ENCODE peak calls at places on chromosomes 3 and 15, in four cellular contexts. One of them, this sample, is unnamed.

GRCh38 chr3:130539005-130539404 is 22.0 kb downstream of the COL6A6 start:
- DNase-seq in Panc1: peak
- DNase-seq in H1: peak
- DNase-seq in HCT116: peak
- DNase-seq in this sample: peak

GRCh38 chr3:117036259-117036799 is 326.8 kb downstream of the TUSC7 start:
- DNase-seq in H1: no peak
- DNase-seq in HCT116: no peak
- DNase-seq in Panc1: no peak
- DNase-seq in this sample: no peak

GRCh38 chr3:123880998-123881561 is 3.1 kb downstream of the MYLK start:
- DNase-seq in HCT116: peak
- DNase-seq in H1: no peak
- DNase-seq in Panc1: no peak
- DNase-seq in this sample: no peak

GRCh38 chr15:43520138-43520537 is 2.7 kb downstream of the MAP1A start:
- DNase-seq in HCT116: no peak
- DNase-seq in H1: no peak
- DNase-seq in Panc1: no peak
- DNase-seq in this sample: no peak

GRCh38 chr3:120983841-120984240 is 75.8 kb downstream of the STXBP5L start:
- DNase-seq in H1: no peak
- DNase-seq in HCT116: no peak
- DNase-seq in Panc1: no peak
- DNase-seq in this sample: no peak

GRCh38 chr3:14633819-14634424 is 17.6 kb upstream of the CCDC174 start:
- DNase-seq in Panc1: peak
- DNase-seq in H1: no peak
- DNase-seq in HCT116: peak
- DNase-seq in this sample: peak

GRCh38 chr3:61158152-61158551 is 93.1 kb downstream of the FHIT start:
- DNase-seq in Panc1: no peak
- DNase-seq in HCT116: no peak
- DNase-seq in H1: no peak
- DNase-seq in this sample: no peak

GRCh38 chr3:183584246-183584913 is 28.9 kb upstream of the KLHL6 start:
- DNase-seq in H1: no peak
- DNase-seq in Panc1: no peak
- DNase-seq in HCT116: no peak
- DNase-seq in this sample: no peak

GRCh38 chr15:35991386-35991785 is 445.4 kb upstream of the DPH6 start:
- DNase-seq in H1: no peak
- DNase-seq in Panc1: no peak
- DNase-seq in HCT116: no peak
- DNase-seq in this sample: no peak

GRCh38 chr3:118987466-118987865 is 47.2 kb downstream of the IGSF11 start:
- DNase-seq in Panc1: no peak
- DNase-seq in HCT116: no peak
- DNase-seq in H1: no peak
- DNase-seq in this sample: no peak

GRCh38 chr3:11820540-11821041 is 26.1 kb downstream of the TAMM41 start:
- DNase-seq in Panc1: no peak
- DNase-seq in HCT116: no peak
- DNase-seq in H1: no peak
- DNase-seq in this sample: no peak

GRCh38 chr3:178059836-178060235 is 476.4 kb upstream of the KCNMB2 start:
- DNase-seq in H1: no peak
- DNase-seq in HCT116: no peak
- DNase-seq in Panc1: no peak
- DNase-seq in this sample: no peak

GRCh38 chr15:60580650-60581415 is 101.9 kb upstream of the ICE2 start:
- DNase-seq in H1: no peak
- DNase-seq in HCT116: no peak
- DNase-seq in Panc1: no peak
- DNase-seq in this sample: no peak

GRCh38 chr15:84600331-84600686 is 500 bp upstream of the ZSCAN2 start:
- DNase-seq in H1: no peak
- DNase-seq in Panc1: peak
- DNase-seq in HCT116: peak
- DNase-seq in this sample: peak
- TF ChIP-seq SIN3A in H1: peak
- TF ChIP-seq SIN3A in Panc1: peak
- TF ChIP-seq SIN3A in HCT116: peak
- TF ChIP-seq SIN3A in this sample: peak

DNA sequence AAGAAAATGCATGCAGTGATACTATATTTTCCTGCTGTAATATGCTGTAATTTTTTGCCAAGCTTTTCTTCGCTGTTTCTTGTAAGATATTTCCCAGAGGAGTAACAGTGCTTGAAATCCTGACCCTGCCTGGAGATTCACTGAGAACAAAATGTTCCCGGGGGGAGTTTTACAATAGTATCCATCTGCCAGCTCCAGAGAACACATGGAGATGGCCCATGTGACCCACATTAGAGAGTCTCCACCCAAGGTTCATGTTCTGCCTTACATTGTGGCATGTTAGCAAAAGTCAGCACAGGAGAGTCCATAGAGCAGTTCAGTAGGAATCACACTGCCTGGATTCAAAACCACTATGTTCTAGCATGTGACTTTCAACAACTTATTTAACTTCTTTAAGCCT is 42.4 kb downstream of the TRIM42 start:
- DNase-seq in H1: no peak
- DNase-seq in HCT116: no peak
- DNase-seq in Panc1: no peak
- DNase-seq in this sample: no peak
- TF ChIP-seq SIN3A in H1: no peak
- TF ChIP-seq SIN3A in HCT116: no peak
- TF ChIP-seq SIN3A in Panc1: no peak
- TF ChIP-seq SIN3A in this sample: no peak

DNA sequence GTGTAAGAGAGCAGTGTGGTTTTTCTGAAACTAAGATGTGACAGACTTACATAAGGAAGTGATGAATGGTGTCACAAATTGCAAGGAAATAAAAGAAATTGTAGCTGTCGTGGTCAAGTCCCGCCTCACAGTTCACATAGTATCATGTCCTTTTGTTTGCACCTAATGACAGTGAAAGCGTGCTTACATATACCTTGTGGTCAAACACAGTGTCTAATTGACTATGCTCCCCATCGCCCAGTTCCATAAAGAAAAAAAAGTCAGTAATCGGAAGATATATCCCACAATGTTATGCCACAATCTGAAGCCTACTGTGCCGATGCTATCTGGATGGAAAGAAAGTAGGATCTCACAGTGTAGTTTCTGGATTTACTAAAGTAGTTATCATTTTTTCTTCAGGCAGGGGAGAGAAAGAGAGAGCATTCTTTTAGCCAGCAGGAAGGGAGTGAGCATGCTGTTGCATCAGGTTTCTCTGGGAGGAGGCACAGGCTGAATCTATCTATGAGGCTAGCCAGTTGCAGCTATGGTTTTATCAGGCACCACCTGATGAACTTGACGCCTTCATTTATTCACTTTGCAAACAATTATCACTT is 9.9 kb upstream of the PLSCR1 start:
- DNase-seq in Panc1: no peak
- DNase-seq in HCT116: no peak
- DNase-seq in H1: no peak
- DNase-seq in this sample: no peak
- TF ChIP-seq SIN3A in Panc1: no peak
- TF ChIP-seq SIN3A in HCT116: no peak
- TF ChIP-seq SIN3A in H1: no peak
- TF ChIP-seq SIN3A in this sample: no peak

DNA sequence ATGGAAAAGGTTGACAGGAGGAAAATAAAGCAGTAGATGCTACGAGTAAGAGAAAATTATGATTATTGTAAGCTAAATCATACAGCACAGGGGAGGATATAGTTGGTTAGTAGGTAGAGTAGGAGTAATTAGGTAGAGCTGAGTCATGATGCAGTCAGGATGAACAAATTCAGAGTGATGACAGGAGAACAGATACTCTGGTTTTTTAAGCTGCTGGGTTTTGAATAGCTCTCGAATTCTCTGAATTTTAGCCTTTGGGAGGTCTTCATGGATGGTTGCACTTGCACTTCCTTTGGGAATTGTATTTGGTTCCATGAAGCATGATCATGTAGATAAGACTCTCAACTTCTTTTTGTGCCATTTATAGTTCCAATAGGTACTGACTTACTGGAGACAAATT is 96.2 kb downstream of the ECT2 start:
- DNase-seq in H1: no peak
- DNase-seq in Panc1: no peak
- DNase-seq in HCT116: no peak
- DNase-seq in this sample: no peak
- TF ChIP-seq SIN3A in H1: no peak
- TF ChIP-seq SIN3A in Panc1: no peak
- TF ChIP-seq SIN3A in HCT116: no peak
- TF ChIP-seq SIN3A in this sample: no peak

GRCh38 chr15:79970921-79971434 is at the start of gene BCL2A1:
- DNase-seq in Panc1: peak
- DNase-seq in HCT116: no peak
- DNase-seq in H1: no peak
- DNase-seq in this sample: peak
- TF ChIP-seq SIN3A in Panc1: no peak
- TF ChIP-seq SIN3A in HCT116: no peak
- TF ChIP-seq SIN3A in H1: no peak
- TF ChIP-seq SIN3A in this sample: no peak

GRCh38 chr3:7346364-7346763 is 485.4 kb downstream of the GRM7 start:
- DNase-seq in Panc1: no peak
- DNase-seq in H1: no peak
- DNase-seq in HCT116: no peak
- DNase-seq in this sample: no peak

DNA sequence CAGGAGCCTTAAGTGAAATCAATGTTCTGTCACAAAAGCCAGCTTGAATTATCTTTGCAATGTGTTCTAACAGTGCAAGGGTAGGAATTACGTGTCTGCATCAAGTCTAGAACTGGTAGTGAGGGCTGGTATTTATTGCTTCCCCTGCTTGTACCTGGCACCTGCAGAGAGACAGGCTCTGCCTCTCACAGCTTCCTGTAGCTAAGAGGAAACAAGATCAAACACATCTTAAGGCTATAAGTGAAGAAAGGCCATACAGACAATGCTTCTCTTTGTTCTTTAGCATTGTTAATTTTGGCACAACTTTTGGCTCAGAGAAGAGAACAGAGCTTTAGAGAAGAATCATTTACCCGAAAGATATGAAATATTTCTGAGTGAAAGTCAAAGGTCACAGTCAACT is 479.9 kb downstream of the GRM7 start:
- DNase-seq in HCT116: peak
- DNase-seq in H1: no peak
- DNase-seq in Panc1: no peak
- DNase-seq in this sample: no peak
- TF ChIP-seq SIN3A in HCT116: no peak
- TF ChIP-seq SIN3A in H1: no peak
- TF ChIP-seq SIN3A in Panc1: no peak
- TF ChIP-seq SIN3A in this sample: no peak

DNA sequence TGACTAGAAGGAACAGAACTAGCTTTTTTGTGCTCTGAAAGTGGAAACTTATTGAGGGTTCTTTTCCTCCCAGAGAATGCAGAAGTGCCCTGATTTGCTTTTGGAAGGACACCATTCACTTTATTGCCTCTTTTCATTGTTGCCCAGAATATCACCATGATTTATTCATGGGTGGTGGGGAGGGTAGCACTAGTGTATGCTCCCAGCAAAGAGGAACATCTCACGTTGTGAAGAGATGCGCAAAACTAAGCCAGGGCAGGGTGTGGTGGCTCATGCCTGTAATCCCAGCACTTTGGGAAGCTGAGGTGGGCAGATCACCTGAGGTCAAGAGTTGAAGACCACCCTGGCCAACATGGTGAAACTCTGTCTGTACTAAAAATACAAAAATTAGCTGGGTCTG is 31.4 kb downstream of the FLNB start:
- DNase-seq in H1: no peak
- DNase-seq in HCT116: no peak
- DNase-seq in Panc1: no peak
- DNase-seq in this sample: no peak
- TF ChIP-seq SIN3A in H1: no peak
- TF ChIP-seq SIN3A in HCT116: no peak
- TF ChIP-seq SIN3A in Panc1: no peak
- TF ChIP-seq SIN3A in this sample: no peak

GRCh38 chr15:41620536-41621199 is 39.5 kb upstream of the MGA start:
- DNase-seq in H1: no peak
- DNase-seq in Panc1: peak
- DNase-seq in HCT116: no peak
- DNase-seq in this sample: no peak
- TF ChIP-seq SIN3A in H1: no peak
- TF ChIP-seq SIN3A in Panc1: no peak
- TF ChIP-seq SIN3A in HCT116: no peak
- TF ChIP-seq SIN3A in this sample: no peak

This sample was measured in K562.